ENCODE peak calls at places on chromosomes 12 and 14, in eight cellular contexts. K, V, F, E, X, Q, D and I are unnamed samples.

GRCh38 chr12:2963154-2963759 is 4.1 kb downstream of the TEAD4 start:
- DNase-seq in K (no peak), V (peak), F (no peak), E (no peak), X (no peak), Q (no peak), D (peak), I (no peak)

GRCh38 chr14:28515571-28515970 is 251.0 kb upstream of the FOXG1 start:
- DNase-seq in K (no peak), V (no peak), F (no peak), E (peak), X (no peak), Q (peak), D (no peak), I (no peak)

GRCh38 chr14:36661506-36662257 is at the start of gene PAX9:
- DNase-seq in K (peak), V (peak), F (no peak), E (peak), X (no peak), Q (peak), D (peak), I (peak)

GRCh38 chr12:16573652-16574077 is 32.3 kb downstream of the LMO3 start:
- DNase-seq in K (no peak), V (peak), F (no peak), E (peak), X (no peak), Q (no peak), D (no peak), I (peak)

GRCh38 chr14:102568115-102568614 is 24.3 kb upstream of the RCOR1 start:
- DNase-seq in K (peak), V (no peak), F (no peak), E (no peak), X (no peak), Q (no peak), D (peak), I (peak)

GRCh38 chr14:72254202-72254939 is 322.1 kb downstream of the RGS6 start:
- DNase-seq in K (no peak), V (no peak), F (no peak), E (no peak), X (no peak), Q (no peak), D (no peak), I (no peak)

GRCh38 chr14:75577724-75578098 is 709 bp upstream of the FLVCR2 start:
- DNase-seq in K (peak), V (peak), F (peak), E (peak), X (peak), Q (peak), D (peak), I (peak)

GRCh38 chr14:104752735-104753527 is at the start of gene SIVA1:
- DNase-seq in K (peak), V (peak), F (peak), E (peak), X (peak), Q (peak), D (peak), I (peak)

GRCh38 chr12:243381-243780 is 19.3 kb downstream of the SLC6A13 start:
- DNase-seq in K (no peak), V (no peak), F (no peak), E (no peak), X (no peak), Q (no peak), D (no peak), I (no peak)

GRCh38 chr14:94046696-94047250 is 20.6 kb downstream of the OTUB2 start:
- DNase-seq in K (no peak), V (no peak), F (no peak), E (no peak), X (no peak), Q (no peak), D (no peak), I (no peak)

GRCh38 chr14:54193871-54194270 is 202.9 kb upstream of the CDKN3 start:
- DNase-seq in K (no peak), V (no peak), F (no peak), E (no peak), X (no peak), Q (no peak), D (no peak), I (no peak)

GRCh38 chr12:65878540-65878939 is 54.3 kb downstream of the HMGA2 start:
- DNase-seq in K (no peak), V (no peak), F (no peak), E (no peak), X (no peak), Q (no peak), D (peak), I (peak)

GRCh38 chr14:65926504-65926903 is 514.0 kb downstream of the FUT8 start:
- DNase-seq in K (no peak), V (no peak), F (no peak), E (no peak), X (no peak), Q (no peak), D (peak), I (no peak)

GRCh38 chr14:24321212-24321975 is 10.1 kb downstream of the LTB4R start:
- DNase-seq in K (no peak), V (no peak), F (no peak), E (no peak), X (no peak), Q (no peak), D (no peak), I (no peak)

GRCh38 chr12:107415066-107415465 is 270.5 kb upstream of the PWP1 start:
- DNase-seq in K (no peak), V (no peak), F (no peak), E (no peak), X (no peak), Q (peak), D (no peak), I (no peak)

GRCh38 chr12:4285070-4285469 is 11.5 kb downstream of the CCND2 start:
- DNase-seq in K (no peak), V (no peak), F (no peak), E (no peak), X (no peak), Q (no peak), D (no peak), I (no peak)

GRCh38 chr12:124633954-124634352 is 66.5 kb upstream of the NCOR2 start:
- DNase-seq in K (no peak), V (peak), F (no peak), E (no peak), X (no peak), Q (no peak), D (no peak), I (no peak)

GRCh38 chr12:51200806-51201205 is 17.1 kb downstream of the POU6F1 start:
- DNase-seq in K (no peak), V (no peak), F (no peak), E (no peak), X (no peak), Q (no peak), D (no peak), I (no peak)

GRCh38 chr14:99751539-99752485 is 41.4 kb upstream of the EML1 start:
- DNase-seq in K (no peak), V (no peak), F (no peak), E (no peak), X (no peak), Q (peak), D (no peak), I (no peak)

GRCh38 chr12:130490674-130491073 is 153.0 kb downstream of the PIWIL1 start:
- DNase-seq in K (no peak), V (no peak), F (no peak), E (no peak), X (no peak), Q (no peak), D (no peak), I (no peak)

GRCh38 chr12:442235-442884 is 17.4 kb upstream of the B4GALNT3 start:
- DNase-seq in K (peak), V (peak), F (no peak), E (peak), X (no peak), Q (peak), D (peak), I (no peak)

GRCh38 chr12:31832740-31833540 is 104.1 kb upstream of the AMN1 start:
- DNase-seq in K (no peak), V (no peak), F (peak), E (no peak), X (no peak), Q (no peak), D (no peak), I (no peak)

GRCh38 chr12:68097386-68097785 is 62.2 kb downstream of the IFNG start:
- DNase-seq in K (no peak), V (no peak), F (no peak), E (no peak), X (no peak), Q (no peak), D (no peak), I (no peak)

GRCh38 chr12:105382771-105383632 is 52.5 kb downstream of the C12orf75 start:
- DNase-seq in K (peak), V (peak), F (no peak), E (peak), X (no peak), Q (peak), D (peak), I (peak)

GRCh38 chr14:50944647-50945413 is 547 bp upstream of the PYGL start:
- DNase-seq in K (peak), V (peak), F (no peak), E (peak), X (no peak), Q (peak), D (no peak), I (peak)

GRCh38 chr12:33795536-33795935 is 226.8 kb upstream of the ALG10 start:
- DNase-seq in K (no peak), V (no peak), F (no peak), E (no peak), X (no peak), Q (peak), D (no peak), I (no peak)

GRCh38 chr14:59360923-59361794 is 104.0 kb downstream of the GPR135 start:
- DNase-seq in K (no peak), V (peak), F (no peak), E (peak), X (no peak), Q (peak), D (no peak), I (peak)

GRCh38 chr14:50792058-50792477 is 38.9 kb downstream of the NIN start:
- DNase-seq in K (no peak), V (no peak), F (no peak), E (no peak), X (no peak), Q (no peak), D (no peak), I (no peak)

GRCh38 chr12:101962486-101962885 is 85.1 kb downstream of the DRAM1 start:
- DNase-seq in K (no peak), V (no peak), F (no peak), E (no peak), X (no peak), Q (no peak), D (no peak), I (no peak)

GRCh38 chr12:47811581-47812484 is 7.9 kb downstream of the HDAC7 start:
- DNase-seq in K (no peak), V (no peak), F (no peak), E (no peak), X (no peak), Q (peak), D (no peak), I (no peak)

GRCh38 chr12:24212496-24212895 is 263.0 kb upstream of the SOX5 start:
- DNase-seq in K (no peak), V (no peak), F (no peak), E (no peak), X (no peak), Q (no peak), D (no peak), I (no peak)

GRCh38 chr14:42316746-42317145 is 710.1 kb downstream of the LRFN5 start:
- DNase-seq in K (no peak), V (no peak), F (no peak), E (peak), X (no peak), Q (no peak), D (no peak), I (no peak)

GRCh38 chr12:111428728-111429175 is 23.0 kb downstream of the SH2B3 start:
- DNase-seq in K (no peak), V (no peak), F (no peak), E (no peak), X (no peak), Q (no peak), D (no peak), I (no peak)

GRCh38 chr12:1858456-1858855 is 38.1 kb downstream of the LRTM2 start:
- DNase-seq in K (no peak), V (no peak), F (no peak), E (no peak), X (no peak), Q (no peak), D (no peak), I (no peak)

GRCh38 chr12:66552753-66553152 is 126.1 kb downstream of the GRIP1 start:
- DNase-seq in K (no peak), V (no peak), F (no peak), E (no peak), X (no peak), Q (no peak), D (no peak), I (no peak)

GRCh38 chr14:50434530-50434929 is 37.8 kb upstream of the CDKL1 start:
- DNase-seq in K (no peak), V (no peak), F (no peak), E (no peak), X (no peak), Q (no peak), D (no peak), I (no peak)

GRCh38 chr12:40971911-40972310 is 216.2 kb upstream of the PDZRN4 start:
- DNase-seq in K (no peak), V (no peak), F (no peak), E (peak), X (no peak), Q (peak), D (no peak), I (no peak)

GRCh38 chr14:61150851-61151250 is 130.3 kb downstream of the TMEM30B start:
- DNase-seq in K (no peak), V (no peak), F (no peak), E (no peak), X (no peak), Q (peak), D (no peak), I (no peak)

GRCh38 chr14:45359766-45360165 is 106.8 kb upstream of the MIS18BP1 start:
- DNase-seq in K (no peak), V (no peak), F (no peak), E (no peak), X (no peak), Q (no peak), D (no peak), I (no peak)